ENCODE peak calls at places on chromosomes 13 and 19, in seven cellular contexts. V is GM23338; C is mammary epithelial cell; Y is CD8-positive, alpha-beta T cell; J is AG04450; I is PC-3; E is lower lobe of right lung. W is an unnamed sample.

GRCh38 chr19:19040417-19040816 is 7.0 kb downstream of the ARMC6 start:
- DNase-seq in V (no peak), C (no peak), Y (no peak), J (peak; percentile 80), I (peak; percentile 63), E (peak; percentile 68), W (no peak)

GRCh38 chr19:37014456-37014855 is 63.8 kb upstream of the ZNF420 start:
- DNase-seq in V (no peak), C (no peak), Y (no peak), J (no peak), I (no peak), E (no peak), W (no peak)

GRCh38 chr13:43805681-43806128 is 18.9 kb upstream of the ENOX1 start:
- DNase-seq in V (peak; percentile 59), C (peak; percentile 48), Y (no peak), J (no peak), I (peak; percentile 21), E (no peak), W (no peak)

GRCh38 chr19:5296021-5296420 is 44.6 kb downstream of the PTPRS start:
- DNase-seq in V (no peak), C (no peak), Y (no peak), J (no peak), I (no peak), E (no peak), W (no peak)

GRCh38 chr13:93409816-93410215 is 183.2 kb downstream of the GPC6 start:
- DNase-seq in V (no peak), C (no peak), Y (no peak), J (no peak), I (no peak), E (no peak), W (no peak)

GRCh38 chr13:63455938-63456337 is 2040.3 kb upstream of the PCDH20 start:
- DNase-seq in V (peak; percentile 59), C (no peak), Y (no peak), J (no peak), I (peak; percentile 8), E (no peak), W (no peak)

GRCh38 chr19:6769006-6769637 is 1.9 kb upstream of the SH2D3A start:
- DNase-seq in V (peak; percentile 74), C (no peak), Y (no peak), J (no peak), I (peak; percentile 38), E (no peak), W (peak; percentile 30)

GRCh38 chr13:27659466-27659865 is 37.8 kb downstream of the POLR1D start:
- DNase-seq in V (no peak), C (no peak), Y (no peak), J (no peak), I (no peak), E (no peak), W (no peak)

GRCh38 chr19:35731353-35731752 is 10.9 kb downstream of the IGFLR1 start:
- DNase-seq in V (no peak), C (peak; percentile 16), Y (no peak), J (no peak), I (peak; percentile 2), E (no peak), W (no peak)

GRCh38 chr13:46896346-46897138 is at the start of gene HTR2A:
- DNase-seq in V (peak; percentile 12), C (peak; percentile 8), Y (no peak), J (no peak), I (peak; percentile 18), E (peak; percentile 58), W (no peak)

GRCh38 chr19:50222691-50223438 is 19.4 kb downstream of the MYH14 start:
- DNase-seq in V (no peak), C (no peak), Y (no peak), J (no peak), I (no peak), E (no peak), W (no peak)

GRCh38 chr13:74068471-74068870 is 65.7 kb downstream of the KLF12 start:
- DNase-seq in V (no peak), C (no peak), Y (no peak), J (no peak), I (no peak), E (no peak), W (no peak)

DNA sequence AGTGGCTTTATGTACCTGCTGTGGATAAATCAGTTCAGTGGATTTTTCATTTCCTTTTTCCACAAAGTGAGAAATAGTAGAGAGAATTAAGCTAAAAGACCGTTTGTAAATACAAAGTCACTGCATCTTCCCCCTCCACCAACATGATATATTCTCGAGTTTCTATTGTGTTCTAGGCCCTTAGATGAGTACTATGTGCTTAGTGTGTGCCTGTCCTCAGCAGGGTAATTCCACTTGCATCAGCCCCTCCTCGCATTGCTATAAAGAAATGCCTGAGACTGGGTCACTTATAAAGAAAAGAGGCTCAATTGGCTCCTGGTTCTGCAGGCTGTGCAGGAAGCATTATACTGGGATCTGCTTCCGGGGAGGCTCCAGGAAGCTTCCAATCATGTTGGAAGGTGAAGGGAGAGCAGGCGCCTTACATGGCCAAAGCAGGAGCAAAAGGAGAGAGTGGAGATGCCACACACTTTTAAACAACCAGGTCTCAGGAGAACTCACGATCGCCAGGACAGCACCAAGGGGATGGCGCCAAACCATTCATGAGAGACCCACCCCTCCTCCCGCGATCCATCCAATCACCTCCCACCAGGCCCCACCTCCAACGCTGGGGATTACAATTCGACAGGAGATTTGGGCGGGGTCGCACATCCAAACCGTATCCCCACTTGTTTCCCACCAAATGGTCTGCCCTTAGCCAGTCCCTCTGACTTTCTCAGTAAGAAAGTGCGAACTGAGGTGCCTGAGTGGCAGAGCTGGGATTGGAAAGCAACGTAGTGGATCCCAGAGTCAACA is 102.3 kb upstream of the ABCC4 start:
- DNase-seq in V (peak; percentile 87), C (no peak), Y (no peak), J (no peak), I (peak; percentile 13), E (no peak), W (no peak)
- H3K4me3 ChIP-seq in V (peak overlapping the region; percentile 66), C (peak overlapping the region; percentile 12), Y (peak overlapping the region; percentile 69), J (peak overlapping the region; percentile 57), I (peak overlapping the region; percentile 63), E (peak overlapping the region; percentile 40), W (peak overlapping the region; percentile 74)

GRCh38 chr19:10113592-10113963 is 2.1 kb downstream of the P2RY11 start:
- DNase-seq in V (peak; percentile 62), C (no peak), Y (no peak), J (no peak), I (peak; percentile 15), E (peak; percentile 46), W (no peak)
- H3K27ac ChIP-seq in V (peak overlapping the region; percentile 83), C (no peak overlapping the region), Y (no peak overlapping the region), J (no peak overlapping the region), I (no peak overlapping the region), E (no peak overlapping the region), W (peak overlapping the region; percentile 58)

DNA sequence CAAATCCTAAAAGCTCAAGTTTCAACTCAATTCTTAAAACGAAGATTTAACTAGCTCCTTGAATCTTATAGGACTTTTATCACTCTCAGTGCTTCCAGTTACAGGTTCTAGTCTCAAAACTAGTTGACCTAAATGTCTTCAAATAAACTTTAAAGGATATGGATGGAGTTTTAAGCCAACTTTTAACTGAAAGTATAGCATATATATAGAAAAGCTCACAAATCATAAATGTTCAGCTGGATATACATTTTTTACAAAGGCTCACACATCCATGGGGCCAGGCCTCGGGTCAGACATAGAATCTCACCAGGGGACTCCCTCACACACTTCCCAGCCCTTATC is 47.1 kb upstream of the ARHGEF7 start:
- DNase-seq in V (no peak), C (no peak), Y (no peak), J (no peak), I (no peak), E (no peak), W (no peak)
- H3K4me3 ChIP-seq in V (peak overlapping the region; percentile 65), C (no peak overlapping the region), Y (no peak overlapping the region), J (no peak overlapping the region), I (peak overlapping the region; percentile 83), E (peak overlapping the region; percentile 67), W (no peak overlapping the region)

GRCh38 chr13:77300176-77301141 is 26.4 kb downstream of the MYCBP2 start:
- DNase-seq in V (peak; percentile 9), C (peak; percentile 31), Y (no peak), J (peak; percentile 39), I (peak; percentile 23), E (no peak), W (no peak)

GRCh38 chr13:77310161-77310560 is 16.7 kb downstream of the MYCBP2 start:
- DNase-seq in V (no peak), C (no peak), Y (no peak), J (no peak), I (no peak), E (no peak), W (no peak)

GRCh38 chr13:77309254-77309653 is 17.6 kb downstream of the MYCBP2 start:
- DNase-seq in V (no peak), C (no peak), Y (no peak), J (no peak), I (no peak), E (no peak), W (no peak)

GRCh38 chr13:77306458-77306857 is 20.4 kb downstream of the MYCBP2 start:
- DNase-seq in V (no peak), C (no peak), Y (no peak), J (no peak), I (no peak), E (no peak), W (no peak)

GRCh38 chr13:77305276-77305675 is 21.6 kb downstream of the MYCBP2 start:
- DNase-seq in V (no peak), C (no peak), Y (no peak), J (no peak), I (no peak), E (no peak), W (no peak)
- H3K27ac ChIP-seq in V (no peak overlapping the region), C (no peak overlapping the region), Y (no peak overlapping the region), J (no peak overlapping the region), I (no peak overlapping the region), E (no peak overlapping the region), W (no peak overlapping the region)

GRCh38 chr19:3222709-3223108 is 1.8 kb upstream of the CELF5 start:
- DNase-seq in V (no peak), C (no peak), Y (no peak), J (no peak), I (no peak), E (no peak), W (no peak)

GRCh38 chr19:3220576-3220975 is 3.9 kb upstream of the CELF5 start:
- DNase-seq in V (no peak), C (no peak), Y (no peak), J (no peak), I (no peak), E (no peak), W (no peak)

GRCh38 chr19:3227054-3227626 is 2.7 kb downstream of the CELF5 start:
- DNase-seq in V (no peak), C (no peak), Y (no peak), J (no peak), I (no peak), E (no peak), W (no peak)

GRCh38 chr19:3225677-3226093 is 1.2 kb downstream of the CELF5 start:
- DNase-seq in V (peak; percentile 48), C (no peak), Y (no peak), J (no peak), I (no peak), E (no peak), W (no peak)

GRCh38 chr19:3224346-3225325 is at the start of gene CELF5:
- DNase-seq in V (peak; percentile 75), C (no peak), Y (peak; percentile 41), J (no peak), I (peak; percentile 30), E (no peak), W (peak; percentile 31)
- H3K4me3 ChIP-seq in V (peak within 1 kb of the TSS; percentile 63), C (peak within 1 kb of the TSS; percentile 16), Y (no peak within 1 kb of the TSS), J (peak within 1 kb of the TSS; percentile 35), I (no peak within 1 kb of the TSS), E (no peak within 1 kb of the TSS), W (no peak within 1 kb of the TSS)